ENCODE peak calls at places on chromosome 10, in six cellular contexts. C is heart left ventricle, L is A549, X is right lobe of liver, F is gastrocnemius medialis, Y is stomach. T is an unnamed sample.

GRCh38 chr10:132925614-132926013 is 16.8 kb downstream of the CFAP46 start:
- DNase-seq in X (peak; percentile 14), C (no peak), F (no peak), L (no peak), Y (no peak), T (no peak)

GRCh38 chr10:5252177-5253037 is 55.8 kb downstream of the AKR1C4 start:
- DNase-seq in Y (no peak), X (no peak), L (peak; percentile 75), C (no peak), F (no peak), T (no peak)

GRCh38 chr10:97633921-97634320 is 621 bp upstream of the MORN4 start:
- DNase-seq in C (no peak), Y (no peak), F (no peak), L (peak; percentile 58), X (no peak), T (peak; percentile 30)

GRCh38 chr10:17273403-17273802 is 45.4 kb downstream of the VIM start:
- DNase-seq in X (no peak), F (no peak), C (no peak), L (peak; percentile 12), Y (no peak), T (no peak)

GRCh38 chr10:11304906-11305585 is 287.4 kb downstream of the CELF2 start:
- DNase-seq in L (no peak), F (no peak), X (no peak), C (no peak), Y (no peak), T (no peak)

GRCh38 chr10:114697061-114697598 is 39.1 kb upstream of the ABLIM1 start:
- DNase-seq in F (peak; percentile 47), X (no peak), Y (no peak), L (no peak), C (peak; percentile 76), T (no peak)

GRCh38 chr10:25493122-25493893 is 318.5 kb downstream of the GPR158 start:
- DNase-seq in L (peak; percentile 83), C (peak; percentile 8), X (no peak), F (no peak), Y (no peak), T (peak; percentile 22)

GRCh38 chr10:69007260-69007659 is 18.7 kb downstream of the KIFBP start:
- DNase-seq in X (no peak), L (no peak), C (no peak), Y (no peak), F (no peak), T (no peak)

GRCh38 chr10:33334170-33334838 is at the start of gene NRP1:
- DNase-seq in F (peak; percentile 23), Y (no peak), L (peak; percentile 89), X (peak; percentile 35), C (peak; percentile 66), T (peak; percentile 33)

DNA sequence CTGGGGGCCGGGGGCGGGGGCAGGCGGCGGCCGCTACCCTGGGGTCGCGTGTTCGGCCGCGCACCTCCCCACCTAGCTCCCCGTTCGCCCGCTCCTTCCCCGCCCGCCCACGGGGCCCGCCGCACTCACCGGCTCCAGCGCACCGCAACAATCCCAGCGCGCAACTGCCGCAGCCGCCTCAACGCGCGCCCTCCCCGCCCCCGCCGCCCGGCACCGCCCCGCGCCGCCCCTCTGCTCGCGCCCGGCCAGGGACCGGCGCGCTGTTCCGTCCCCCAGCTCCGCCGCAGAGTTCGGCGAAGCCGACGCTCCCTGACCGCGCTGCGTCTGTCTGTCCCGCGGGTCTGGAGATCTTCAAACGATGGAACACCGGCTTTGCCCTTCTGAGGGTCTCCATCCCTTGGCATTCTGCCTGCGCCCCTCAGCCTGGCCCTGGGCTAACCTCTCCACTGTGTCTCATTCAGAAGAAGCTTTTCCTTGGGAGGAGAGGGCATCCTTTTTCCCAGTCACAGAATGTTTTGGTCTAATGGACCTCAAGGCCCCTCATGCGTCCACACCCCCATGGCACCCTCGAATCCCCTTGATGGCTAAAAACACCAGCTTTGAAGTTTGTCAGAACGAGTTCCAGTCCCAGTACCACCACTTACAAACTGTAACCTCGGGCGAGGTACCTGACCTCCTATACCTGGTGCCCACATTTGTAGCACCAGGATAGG is at the start of gene NT5C2:
- DNase-seq in F (peak; percentile 73), X (peak; percentile 88), Y (peak; percentile 85), L (peak; percentile 80), C (peak; percentile 86), T (peak; percentile 87)
- TF ChIP-seq POLR2A in F (peak; percentile 80), X (no peak), Y (no peak), L (peak; percentile 67), C (peak; percentile 61), T (no peak)

DNA sequence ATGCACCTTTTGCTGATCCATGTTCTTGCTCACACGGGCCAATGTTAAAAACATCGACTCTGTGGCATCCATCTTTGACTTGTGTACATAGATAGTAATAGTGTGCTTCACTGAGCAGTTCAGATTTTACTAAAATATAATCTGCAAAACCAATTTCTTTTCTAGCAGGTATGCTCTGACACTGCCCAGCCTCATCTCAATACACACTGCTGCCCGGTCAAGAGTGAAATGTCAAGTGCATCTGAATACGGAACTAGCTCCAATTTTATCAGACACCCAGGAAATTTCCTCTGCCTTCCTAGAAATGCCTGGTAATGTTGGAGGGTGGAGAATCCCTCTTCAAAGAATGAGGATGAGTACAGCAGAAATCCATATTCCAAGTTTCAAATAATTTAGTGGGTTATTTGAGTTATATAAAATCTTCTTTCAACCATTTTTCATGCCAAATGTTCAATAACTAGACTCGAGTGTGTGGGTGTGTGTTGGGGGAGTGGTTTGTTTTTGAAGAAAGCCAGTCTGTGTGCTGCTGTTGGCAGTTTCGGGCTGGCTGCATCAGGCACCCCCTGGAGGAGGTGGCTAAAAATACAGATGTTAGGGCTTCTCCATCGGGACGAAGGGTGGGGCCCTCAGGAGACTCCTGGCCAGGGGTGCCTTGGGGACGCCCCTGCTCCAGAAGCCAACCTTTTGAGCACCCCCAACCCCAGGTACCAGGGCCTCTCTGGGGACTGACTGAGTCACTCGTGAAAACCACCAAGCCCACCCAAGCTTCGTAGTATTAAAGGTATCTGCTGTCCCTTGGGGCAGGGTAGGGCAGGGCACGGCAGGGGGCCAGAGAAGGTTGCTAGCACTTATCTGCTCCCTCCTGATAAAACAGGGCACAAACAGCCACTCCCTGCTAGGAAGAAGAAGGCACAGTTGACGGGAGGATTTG is 15.4 kb downstream of the CTBP2 start:
- DNase-seq in C (no peak), L (peak; percentile 67), X (no peak), Y (no peak), F (no peak), T (peak; percentile 69)
- TF ChIP-seq CTCF in C (peak; percentile 49), L (peak; percentile 52), X (peak; percentile 38), Y (peak; percentile 15), F (no peak), T (no peak)

GRCh38 chr10:36115364-36115763 is 473.3 kb upstream of the FZD8 start:
- DNase-seq in C (no peak), Y (no peak), X (no peak), L (no peak), F (no peak), T (no peak)
- TF ChIP-seq POLR2A in C (no peak), Y (no peak), X (no peak), L (no peak), F (no peak), T (no peak)

GRCh38 chr10:102540023-102540422 is 36.3 kb downstream of the SUFU start:
- DNase-seq in Y (no peak), X (no peak), C (no peak), L (peak; percentile 27), F (no peak), T (no peak)
- TF ChIP-seq CTCF in Y (no peak), X (peak; percentile 28), C (peak; percentile 23), L (peak; percentile 11), F (peak; percentile 10), T (peak; percentile 27)

GRCh38 chr10:117550042-117550441 is 7.5 kb downstream of the EMX2 start:
- DNase-seq in Y (no peak), C (no peak), L (no peak), X (no peak), F (no peak), T (no peak)
- TF ChIP-seq POLR2A in Y (no peak), C (no peak), L (no peak), X (no peak), F (no peak), T (no peak)

GRCh38 chr10:49222170-49222569 is 34.0 kb upstream of the TMEM273 start:
- DNase-seq in L (peak; percentile 10), Y (no peak), C (no peak), F (no peak), X (no peak), T (no peak)
- TF ChIP-seq CTCF in L (no peak), Y (no peak), C (no peak), F (no peak), X (no peak), T (no peak)